ENCODE peak calls at places on chromosomes 2 and 18, in seven cellular contexts. E is naive thymus-derived CD8-positive, alpha-beta T cell; Y is NAMALWA; S is Caki2; F is endodermal cell; U is stimulated activated CD8-positive, alpha-beta memory T cell treated with anti-CD3 and anti-CD28 coated beads, Interleukin-15, amount 100 ng/mL, for 1 hour; J is LHCN-M2. D is an unnamed sample.
A peak's percentile ranks its signal among the peaks of the same experiment; 100 is the strongest.

GRCh38 chr2:98502556-98503335 is 58.1 kb downstream of the INPP4A start:
- DNase-seq in E (no peak), S (no peak), Y (no peak), F (peak; percentile 22), J (peak; percentile 66), U (no peak), D (peak; percentile 70)

GRCh38 chr18:10519366-10519765 is 6.5 kb upstream of the NAPG start:
- DNase-seq in F (no peak), Y (no peak), J (peak; percentile 4), E (no peak), S (no peak), U (no peak), D (no peak)

GRCh38 chr2:241702155-241702404 is 241 bp downstream of the ING5 start:
- DNase-seq in J (peak; percentile 64), S (no peak), F (no peak), Y (no peak), U (peak; percentile 72), E (peak; percentile 87), D (peak; percentile 64)

GRCh38 chr2:210961249-210961648 is 404.9 kb downstream of the CPS1 start:
- DNase-seq in S (peak; percentile 48), E (no peak), Y (no peak), F (no peak), U (no peak), J (no peak), D (no peak)

GRCh38 chr2:43266692-43267091 is 40.3 kb upstream of the ZFP36L2 start:
- DNase-seq in J (no peak), Y (no peak), F (no peak), U (no peak), E (no peak), S (no peak), D (peak; percentile 42)

GRCh38 chr2:32484907-32485306 is 128.1 kb downstream of the BIRC6 start:
- DNase-seq in E (no peak), F (no peak), Y (no peak), J (peak; percentile 94), S (peak; percentile 67), U (no peak), D (no peak)

GRCh38 chr2:15727396-15728246 is 136.0 kb downstream of the DDX1 start:
- DNase-seq in E (no peak), S (no peak), U (no peak), J (no peak), F (peak; percentile 17), Y (no peak), D (no peak)

GRCh38 chr2:167946367-167946955 is 300.9 kb downstream of the STK39 start:
- DNase-seq in F (no peak), U (no peak), J (no peak), Y (no peak), E (no peak), S (peak; percentile 27), D (no peak)

GRCh38 chr18:7021994-7022840 is 95.4 kb downstream of the LAMA1 start:
- DNase-seq in J (peak; percentile 46), U (no peak), S (peak; percentile 51), Y (peak; percentile 61), F (no peak), E (no peak), D (peak; percentile 83)

GRCh38 chr2:61504949-61505348 is 33.2 kb downstream of the XPO1 start:
- DNase-seq in E (no peak), U (no peak), J (no peak), F (no peak), S (no peak), Y (no peak), D (no peak)

GRCh38 chr2:189835855-189836558 is 51.8 kb downstream of the PMS1 start:
- DNase-seq in E (no peak), J (no peak), Y (no peak), F (no peak), U (no peak), S (peak; percentile 6), D (peak; percentile 66)

GRCh38 chr2:62482558-62483352 is 23.2 kb downstream of the TMEM17 start:
- DNase-seq in E (no peak), S (no peak), F (no peak), Y (no peak), J (no peak), U (no peak), D (no peak)

GRCh38 chr18:25283769-25284168 is 68.2 kb downstream of the ZNF521 start:
- DNase-seq in S (no peak), U (no peak), Y (no peak), J (no peak), F (no peak), E (no peak), D (no peak)

GRCh38 chr18:48408111-48408726 is 964 bp downstream of the ZBTB7C start:
- DNase-seq in E (no peak), U (no peak), F (peak; percentile 67), Y (no peak), J (no peak), S (no peak), D (peak; percentile 22)

GRCh38 chr2:238573065-238573778 is 146.5 kb downstream of the ASB1 start:
- DNase-seq in E (no peak), F (peak; percentile 87), S (no peak), J (no peak), Y (peak; percentile 19), U (no peak), D (peak; percentile 31)

GRCh38 chr2:145764631-145765030 is 1244.7 kb upstream of the ZEB2 start:
- DNase-seq in U (no peak), J (peak; percentile 22), Y (no peak), S (no peak), E (no peak), F (no peak), D (no peak)

GRCh38 chr2:1605659-1606400 is 138.5 kb downstream of the PXDN start:
- DNase-seq in E (no peak), S (peak; percentile 28), U (no peak), F (peak; percentile 92), Y (no peak), J (peak; percentile 72), D (no peak)

GRCh38 chr18:61998335-61998734 is 105.5 kb upstream of the RNF152 start:
- DNase-seq in Y (no peak), U (no peak), E (no peak), J (no peak), S (no peak), F (no peak), D (no peak)

GRCh38 chr2:50746526-50746925 is 285.4 kb downstream of the NRXN1 start:
- DNase-seq in E (no peak), Y (peak; percentile 76), S (peak; percentile 14), F (peak; percentile 82), U (no peak), J (peak; percentile 9), D (peak; percentile 36)

GRCh38 chr2:240468300-240469238 is 33.1 kb downstream of the GPC1 start:
- DNase-seq in U (no peak), F (peak; percentile 47), Y (no peak), J (no peak), S (no peak), E (no peak), D (no peak)

GRCh38 chr18:12657048-12657848 is 659 bp downstream of the SPIRE1 start:
- DNase-seq in U (no peak), F (peak; percentile 68), J (peak; percentile 31), S (no peak), Y (no peak), E (peak; percentile 15), D (peak; percentile 61)

GRCh38 chr2:134367216-134367615 is 113.3 kb downstream of the MGAT5 start:
- DNase-seq in E (no peak), J (peak; percentile 70), F (no peak), Y (no peak), S (no peak), U (no peak), D (no peak)

GRCh38 chr18:25370391-25370790 is 18.4 kb upstream of the ZNF521 start:
- DNase-seq in U (no peak), Y (no peak), J (no peak), F (no peak), S (no peak), E (no peak), D (no peak)

GRCh38 chr18:3177902-3178687 is 41.7 kb downstream of the MYOM1 start:
- DNase-seq in J (no peak), S (no peak), Y (peak; percentile 95), F (no peak), U (no peak), E (no peak), D (peak; percentile 97)

GRCh38 chr18:8706545-8706980 is 1.2 kb downstream of the MTCL1 start:
- DNase-seq in U (no peak), F (no peak), E (no peak), J (no peak), S (no peak), Y (no peak), D (no peak)

GRCh38 chr2:62178741-62179271 is 17.1 kb upstream of the B3GNT2 start:
- DNase-seq in J (no peak), E (no peak), F (no peak), Y (no peak), S (no peak), U (no peak), D (no peak)

GRCh38 chr18:59197636-59198035 is 22.3 kb upstream of the GRP start:
- DNase-seq in F (no peak), Y (no peak), U (no peak), J (no peak), S (no peak), E (no peak), D (no peak)

GRCh38 chr2:25042321-25043240 is 705 bp downstream of the EFR3B start:
- DNase-seq in E (peak; percentile 6), F (peak; percentile 79), J (peak; percentile 9), S (peak; percentile 33), U (no peak), Y (no peak), D (peak; percentile 11)

GRCh38 chr2:1550658-1551316 is 137.5 kb downstream of the TPO start:
- DNase-seq in U (peak; percentile 40), Y (peak; percentile 50), S (peak; percentile 52), E (peak; percentile 77), J (no peak), F (peak; percentile 90), D (peak; percentile 69)

GRCh38 chr2:231294578-231295362 is 96.3 kb downstream of the ARMC9 start:
- DNase-seq in F (peak; percentile 28), U (no peak), S (no peak), Y (no peak), J (peak; percentile 26), E (no peak), D (no peak)

GRCh38 chr18:79870369-79871025 is 72.8 kb downstream of the KCNG2 start:
- DNase-seq in E (no peak), U (no peak), S (no peak), Y (no peak), J (no peak), F (no peak), D (no peak)

GRCh38 chr2:129201636-129202035 is 777.8 kb upstream of the RAB6C start:
- DNase-seq in Y (no peak), F (no peak), J (no peak), U (no peak), E (no peak), S (no peak), D (no peak)

GRCh38 chr18:45793295-45793965 is 32.0 kb upstream of the SIGLEC15 start:
- DNase-seq in E (no peak), U (no peak), J (peak; percentile 98), Y (no peak), S (peak; percentile 76), F (no peak), D (no peak)

GRCh38 chr18:27109403-27109802 is 75.7 kb downstream of the CHST9 start:
- DNase-seq in S (no peak), F (no peak), Y (no peak), J (no peak), U (no peak), E (no peak), D (peak; percentile 81)

D was measured in RPMI8226.